ENCODE peak calls at places on chromosomes 7 and 10, in eight cellular contexts. One of them, this sample, is unnamed.

GRCh38 chr10:44983066-44983894 is 4.7 kb upstream of the DEPP1 start:
- DNase-seq in activated CD4-positive, alpha-beta T cell treated with anti-CD3 and anti-CD28 coated beads for 24 hours: no peak
- DNase-seq in stimulated activated CD4-positive, alpha-beta T cell treated with anti-CD3 and anti-CD28 coated beads, Interleukin-4, amount 100 ng/mL, for 48 hours: no peak
- DNase-seq in H9: no peak
- DNase-seq in T-helper 2 cell treated with Interferon-gamma antibody and Interleukin-4, amounts not matched to agents 5 μg/mL and 100 μg/mL, for 36 hours: no peak
- DNase-seq in cardiac muscle cell: no peak
- DNase-seq in stomach: no peak
- DNase-seq in activated naive CD8-positive, alpha-beta T cell treated with anti-CD3 and anti-CD28 coated beads, Interleukin-2, amount 50 U/mL, for 24 hours: no peak
- DNase-seq in this sample: no peak

GRCh38 chr7:158416283-158416933 is 171.2 kb downstream of the PTPRN2 start:
- DNase-seq in T-helper 2 cell treated with Interferon-gamma antibody and Interleukin-4, amounts not matched to agents 5 μg/mL and 100 μg/mL, for 36 hours: no peak
- DNase-seq in H9: no peak
- DNase-seq in stimulated activated CD4-positive, alpha-beta T cell treated with anti-CD3 and anti-CD28 coated beads, Interleukin-4, amount 100 ng/mL, for 48 hours: no peak
- DNase-seq in cardiac muscle cell: no peak
- DNase-seq in activated naive CD8-positive, alpha-beta T cell treated with anti-CD3 and anti-CD28 coated beads, Interleukin-2, amount 50 U/mL, for 24 hours: no peak
- DNase-seq in activated CD4-positive, alpha-beta T cell treated with anti-CD3 and anti-CD28 coated beads for 24 hours: no peak
- DNase-seq in stomach: peak
- DNase-seq in this sample: no peak

GRCh38 chr10:119416855-119417254 is 125.7 kb downstream of the RGS10 start:
- DNase-seq in activated naive CD8-positive, alpha-beta T cell treated with anti-CD3 and anti-CD28 coated beads, Interleukin-2, amount 50 U/mL, for 24 hours: peak
- DNase-seq in activated CD4-positive, alpha-beta T cell treated with anti-CD3 and anti-CD28 coated beads for 24 hours: peak
- DNase-seq in stomach: peak
- DNase-seq in stimulated activated CD4-positive, alpha-beta T cell treated with anti-CD3 and anti-CD28 coated beads, Interleukin-4, amount 100 ng/mL, for 48 hours: peak
- DNase-seq in H9: peak
- DNase-seq in T-helper 2 cell treated with Interferon-gamma antibody and Interleukin-4, amounts not matched to agents 5 μg/mL and 100 μg/mL, for 36 hours: peak
- DNase-seq in cardiac muscle cell: peak
- DNase-seq in this sample: no peak

GRCh38 chr10:81865581-81865980 is 9.4 kb upstream of the NRG3 start:
- DNase-seq in cardiac muscle cell: no peak
- DNase-seq in activated CD4-positive, alpha-beta T cell treated with anti-CD3 and anti-CD28 coated beads for 24 hours: no peak
- DNase-seq in H9: no peak
- DNase-seq in stimulated activated CD4-positive, alpha-beta T cell treated with anti-CD3 and anti-CD28 coated beads, Interleukin-4, amount 100 ng/mL, for 48 hours: no peak
- DNase-seq in stomach: no peak
- DNase-seq in activated naive CD8-positive, alpha-beta T cell treated with anti-CD3 and anti-CD28 coated beads, Interleukin-2, amount 50 U/mL, for 24 hours: no peak
- DNase-seq in T-helper 2 cell treated with Interferon-gamma antibody and Interleukin-4, amounts not matched to agents 5 μg/mL and 100 μg/mL, for 36 hours: no peak
- DNase-seq in this sample: no peak

GRCh38 chr7:70694909-70695803 is 436.8 kb upstream of the GALNT17 start:
- DNase-seq in activated CD4-positive, alpha-beta T cell treated with anti-CD3 and anti-CD28 coated beads for 24 hours: no peak
- DNase-seq in stimulated activated CD4-positive, alpha-beta T cell treated with anti-CD3 and anti-CD28 coated beads, Interleukin-4, amount 100 ng/mL, for 48 hours: no peak
- DNase-seq in T-helper 2 cell treated with Interferon-gamma antibody and Interleukin-4, amounts not matched to agents 5 μg/mL and 100 μg/mL, for 36 hours: no peak
- DNase-seq in activated naive CD8-positive, alpha-beta T cell treated with anti-CD3 and anti-CD28 coated beads, Interleukin-2, amount 50 U/mL, for 24 hours: peak
- DNase-seq in H9: no peak
- DNase-seq in cardiac muscle cell: peak
- DNase-seq in stomach: no peak
- DNase-seq in this sample: no peak

GRCh38 chr7:90764848-90765570 is 168.9 kb downstream of the CDK14 start:
- DNase-seq in activated CD4-positive, alpha-beta T cell treated with anti-CD3 and anti-CD28 coated beads for 24 hours: no peak
- DNase-seq in activated naive CD8-positive, alpha-beta T cell treated with anti-CD3 and anti-CD28 coated beads, Interleukin-2, amount 50 U/mL, for 24 hours: no peak
- DNase-seq in stomach: no peak
- DNase-seq in cardiac muscle cell: no peak
- DNase-seq in stimulated activated CD4-positive, alpha-beta T cell treated with anti-CD3 and anti-CD28 coated beads, Interleukin-4, amount 100 ng/mL, for 48 hours: no peak
- DNase-seq in H9: no peak
- DNase-seq in T-helper 2 cell treated with Interferon-gamma antibody and Interleukin-4, amounts not matched to agents 5 μg/mL and 100 μg/mL, for 36 hours: no peak
- DNase-seq in this sample: no peak

GRCh38 chr7:85512802-85513201 is 325.9 kb upstream of the SEMA3D start:
- DNase-seq in cardiac muscle cell: no peak
- DNase-seq in stimulated activated CD4-positive, alpha-beta T cell treated with anti-CD3 and anti-CD28 coated beads, Interleukin-4, amount 100 ng/mL, for 48 hours: no peak
- DNase-seq in activated naive CD8-positive, alpha-beta T cell treated with anti-CD3 and anti-CD28 coated beads, Interleukin-2, amount 50 U/mL, for 24 hours: no peak
- DNase-seq in H9: no peak
- DNase-seq in stomach: no peak
- DNase-seq in activated CD4-positive, alpha-beta T cell treated with anti-CD3 and anti-CD28 coated beads for 24 hours: no peak
- DNase-seq in T-helper 2 cell treated with Interferon-gamma antibody and Interleukin-4, amounts not matched to agents 5 μg/mL and 100 μg/mL, for 36 hours: no peak
- DNase-seq in this sample: no peak

GRCh38 chr7:74501298-74501697 is 47.6 kb downstream of the GTF2IRD1 start:
- DNase-seq in T-helper 2 cell treated with Interferon-gamma antibody and Interleukin-4, amounts not matched to agents 5 μg/mL and 100 μg/mL, for 36 hours: no peak
- DNase-seq in H9: no peak
- DNase-seq in cardiac muscle cell: no peak
- DNase-seq in activated naive CD8-positive, alpha-beta T cell treated with anti-CD3 and anti-CD28 coated beads, Interleukin-2, amount 50 U/mL, for 24 hours: no peak
- DNase-seq in activated CD4-positive, alpha-beta T cell treated with anti-CD3 and anti-CD28 coated beads for 24 hours: no peak
- DNase-seq in stimulated activated CD4-positive, alpha-beta T cell treated with anti-CD3 and anti-CD28 coated beads, Interleukin-4, amount 100 ng/mL, for 48 hours: no peak
- DNase-seq in stomach: peak
- DNase-seq in this sample: no peak

GRCh38 chr7:117364204-117364755 is 41.4 kb upstream of the WNT2 start:
- DNase-seq in cardiac muscle cell: no peak
- DNase-seq in H9: no peak
- DNase-seq in T-helper 2 cell treated with Interferon-gamma antibody and Interleukin-4, amounts not matched to agents 5 μg/mL and 100 μg/mL, for 36 hours: no peak
- DNase-seq in activated naive CD8-positive, alpha-beta T cell treated with anti-CD3 and anti-CD28 coated beads, Interleukin-2, amount 50 U/mL, for 24 hours: no peak
- DNase-seq in stomach: no peak
- DNase-seq in stimulated activated CD4-positive, alpha-beta T cell treated with anti-CD3 and anti-CD28 coated beads, Interleukin-4, amount 100 ng/mL, for 48 hours: no peak
- DNase-seq in activated CD4-positive, alpha-beta T cell treated with anti-CD3 and anti-CD28 coated beads for 24 hours: no peak
- DNase-seq in this sample: no peak

GRCh38 chr7:158329014-158329610 is 258.5 kb downstream of the PTPRN2 start:
- DNase-seq in activated naive CD8-positive, alpha-beta T cell treated with anti-CD3 and anti-CD28 coated beads, Interleukin-2, amount 50 U/mL, for 24 hours: no peak
- DNase-seq in stomach: no peak
- DNase-seq in H9: peak
- DNase-seq in cardiac muscle cell: no peak
- DNase-seq in activated CD4-positive, alpha-beta T cell treated with anti-CD3 and anti-CD28 coated beads for 24 hours: no peak
- DNase-seq in T-helper 2 cell treated with Interferon-gamma antibody and Interleukin-4, amounts not matched to agents 5 μg/mL and 100 μg/mL, for 36 hours: no peak
- DNase-seq in stimulated activated CD4-positive, alpha-beta T cell treated with anti-CD3 and anti-CD28 coated beads, Interleukin-4, amount 100 ng/mL, for 48 hours: no peak
- DNase-seq in this sample: no peak

GRCh38 chr7:44279731-44280505 is 45.5 kb downstream of the CAMK2B start:
- DNase-seq in H9: peak
- DNase-seq in activated CD4-positive, alpha-beta T cell treated with anti-CD3 and anti-CD28 coated beads for 24 hours: no peak
- DNase-seq in cardiac muscle cell: no peak
- DNase-seq in stimulated activated CD4-positive, alpha-beta T cell treated with anti-CD3 and anti-CD28 coated beads, Interleukin-4, amount 100 ng/mL, for 48 hours: no peak
- DNase-seq in activated naive CD8-positive, alpha-beta T cell treated with anti-CD3 and anti-CD28 coated beads, Interleukin-2, amount 50 U/mL, for 24 hours: no peak
- DNase-seq in stomach: no peak
- DNase-seq in T-helper 2 cell treated with Interferon-gamma antibody and Interleukin-4, amounts not matched to agents 5 μg/mL and 100 μg/mL, for 36 hours: no peak
- DNase-seq in this sample: peak

GRCh38 chr7:113000316-113001020 is 86.2 kb downstream of the GPR85 start:
- DNase-seq in activated naive CD8-positive, alpha-beta T cell treated with anti-CD3 and anti-CD28 coated beads, Interleukin-2, amount 50 U/mL, for 24 hours: no peak
- DNase-seq in T-helper 2 cell treated with Interferon-gamma antibody and Interleukin-4, amounts not matched to agents 5 μg/mL and 100 μg/mL, for 36 hours: no peak
- DNase-seq in stimulated activated CD4-positive, alpha-beta T cell treated with anti-CD3 and anti-CD28 coated beads, Interleukin-4, amount 100 ng/mL, for 48 hours: no peak
- DNase-seq in activated CD4-positive, alpha-beta T cell treated with anti-CD3 and anti-CD28 coated beads for 24 hours: no peak
- DNase-seq in cardiac muscle cell: no peak
- DNase-seq in stomach: no peak
- DNase-seq in H9: no peak
- DNase-seq in this sample: no peak

GRCh38 chr7:133601607-133602006 is 348.7 kb downstream of the EXOC4 start:
- DNase-seq in stimulated activated CD4-positive, alpha-beta T cell treated with anti-CD3 and anti-CD28 coated beads, Interleukin-4, amount 100 ng/mL, for 48 hours: no peak
- DNase-seq in activated CD4-positive, alpha-beta T cell treated with anti-CD3 and anti-CD28 coated beads for 24 hours: no peak
- DNase-seq in activated naive CD8-positive, alpha-beta T cell treated with anti-CD3 and anti-CD28 coated beads, Interleukin-2, amount 50 U/mL, for 24 hours: no peak
- DNase-seq in H9: no peak
- DNase-seq in cardiac muscle cell: no peak
- DNase-seq in T-helper 2 cell treated with Interferon-gamma antibody and Interleukin-4, amounts not matched to agents 5 μg/mL and 100 μg/mL, for 36 hours: no peak
- DNase-seq in stomach: no peak
- DNase-seq in this sample: no peak

GRCh38 chr7:36048141-36048901 is 104.7 kb upstream of the EEPD1 start:
- DNase-seq in stomach: no peak
- DNase-seq in activated CD4-positive, alpha-beta T cell treated with anti-CD3 and anti-CD28 coated beads for 24 hours: no peak
- DNase-seq in cardiac muscle cell: no peak
- DNase-seq in T-helper 2 cell treated with Interferon-gamma antibody and Interleukin-4, amounts not matched to agents 5 μg/mL and 100 μg/mL, for 36 hours: no peak
- DNase-seq in H9: no peak
- DNase-seq in stimulated activated CD4-positive, alpha-beta T cell treated with anti-CD3 and anti-CD28 coated beads, Interleukin-4, amount 100 ng/mL, for 48 hours: no peak
- DNase-seq in activated naive CD8-positive, alpha-beta T cell treated with anti-CD3 and anti-CD28 coated beads, Interleukin-2, amount 50 U/mL, for 24 hours: no peak
- DNase-seq in this sample: no peak

GRCh38 chr10:13715091-13715490 is 128.3 kb downstream of the PRPF18 start:
- DNase-seq in stimulated activated CD4-positive, alpha-beta T cell treated with anti-CD3 and anti-CD28 coated beads, Interleukin-4, amount 100 ng/mL, for 48 hours: no peak
- DNase-seq in activated CD4-positive, alpha-beta T cell treated with anti-CD3 and anti-CD28 coated beads for 24 hours: no peak
- DNase-seq in stomach: no peak
- DNase-seq in T-helper 2 cell treated with Interferon-gamma antibody and Interleukin-4, amounts not matched to agents 5 μg/mL and 100 μg/mL, for 36 hours: no peak
- DNase-seq in activated naive CD8-positive, alpha-beta T cell treated with anti-CD3 and anti-CD28 coated beads, Interleukin-2, amount 50 U/mL, for 24 hours: no peak
- DNase-seq in cardiac muscle cell: no peak
- DNase-seq in H9: no peak
- DNase-seq in this sample: no peak

GRCh38 chr7:127844707-127845331 is 186.4 kb downstream of the LRRC4 start:
- DNase-seq in activated naive CD8-positive, alpha-beta T cell treated with anti-CD3 and anti-CD28 coated beads, Interleukin-2, amount 50 U/mL, for 24 hours: no peak
- DNase-seq in activated CD4-positive, alpha-beta T cell treated with anti-CD3 and anti-CD28 coated beads for 24 hours: no peak
- DNase-seq in stimulated activated CD4-positive, alpha-beta T cell treated with anti-CD3 and anti-CD28 coated beads, Interleukin-4, amount 100 ng/mL, for 48 hours: no peak
- DNase-seq in T-helper 2 cell treated with Interferon-gamma antibody and Interleukin-4, amounts not matched to agents 5 μg/mL and 100 μg/mL, for 36 hours: no peak
- DNase-seq in H9: no peak
- DNase-seq in cardiac muscle cell: no peak
- DNase-seq in stomach: peak
- DNase-seq in this sample: no peak

GRCh38 chr10:23694921-23695824 is 256.3 kb downstream of the OTUD1 start:
- DNase-seq in stimulated activated CD4-positive, alpha-beta T cell treated with anti-CD3 and anti-CD28 coated beads, Interleukin-4, amount 100 ng/mL, for 48 hours: no peak
- DNase-seq in stomach: no peak
- DNase-seq in activated CD4-positive, alpha-beta T cell treated with anti-CD3 and anti-CD28 coated beads for 24 hours: no peak
- DNase-seq in activated naive CD8-positive, alpha-beta T cell treated with anti-CD3 and anti-CD28 coated beads, Interleukin-2, amount 50 U/mL, for 24 hours: no peak
- DNase-seq in T-helper 2 cell treated with Interferon-gamma antibody and Interleukin-4, amounts not matched to agents 5 μg/mL and 100 μg/mL, for 36 hours: no peak
- DNase-seq in cardiac muscle cell: no peak
- DNase-seq in H9: peak
- DNase-seq in this sample: no peak

GRCh38 chr7:18040196-18040595 is 12.6 kb upstream of the PRPS1L1 start:
- DNase-seq in H9: no peak
- DNase-seq in T-helper 2 cell treated with Interferon-gamma antibody and Interleukin-4, amounts not matched to agents 5 μg/mL and 100 μg/mL, for 36 hours: no peak
- DNase-seq in stimulated activated CD4-positive, alpha-beta T cell treated with anti-CD3 and anti-CD28 coated beads, Interleukin-4, amount 100 ng/mL, for 48 hours: no peak
- DNase-seq in activated naive CD8-positive, alpha-beta T cell treated with anti-CD3 and anti-CD28 coated beads, Interleukin-2, amount 50 U/mL, for 24 hours: no peak
- DNase-seq in stomach: no peak
- DNase-seq in cardiac muscle cell: no peak
- DNase-seq in activated CD4-positive, alpha-beta T cell treated with anti-CD3 and anti-CD28 coated beads for 24 hours: no peak
- DNase-seq in this sample: no peak

GRCh38 chr7:73937014-73937413 is 76.1 kb downstream of the TMEM270 start:
- DNase-seq in T-helper 2 cell treated with Interferon-gamma antibody and Interleukin-4, amounts not matched to agents 5 μg/mL and 100 μg/mL, for 36 hours: no peak
- DNase-seq in stimulated activated CD4-positive, alpha-beta T cell treated with anti-CD3 and anti-CD28 coated beads, Interleukin-4, amount 100 ng/mL, for 48 hours: no peak
- DNase-seq in activated CD4-positive, alpha-beta T cell treated with anti-CD3 and anti-CD28 coated beads for 24 hours: no peak
- DNase-seq in cardiac muscle cell: no peak
- DNase-seq in stomach: no peak
- DNase-seq in activated naive CD8-positive, alpha-beta T cell treated with anti-CD3 and anti-CD28 coated beads, Interleukin-2, amount 50 U/mL, for 24 hours: no peak
- DNase-seq in H9: no peak
- DNase-seq in this sample: no peak

GRCh38 chr7:66043681-66044497 is 31.7 kb upstream of the ASL start:
- DNase-seq in activated CD4-positive, alpha-beta T cell treated with anti-CD3 and anti-CD28 coated beads for 24 hours: no peak
- DNase-seq in stimulated activated CD4-positive, alpha-beta T cell treated with anti-CD3 and anti-CD28 coated beads, Interleukin-4, amount 100 ng/mL, for 48 hours: no peak
- DNase-seq in activated naive CD8-positive, alpha-beta T cell treated with anti-CD3 and anti-CD28 coated beads, Interleukin-2, amount 50 U/mL, for 24 hours: peak
- DNase-seq in H9: peak
- DNase-seq in T-helper 2 cell treated with Interferon-gamma antibody and Interleukin-4, amounts not matched to agents 5 μg/mL and 100 μg/mL, for 36 hours: no peak
- DNase-seq in stomach: peak
- DNase-seq in cardiac muscle cell: peak
- DNase-seq in this sample: no peak

GRCh38 chr10:74778436-74779094 is 47.8 kb upstream of the KAT6B start:
- DNase-seq in T-helper 2 cell treated with Interferon-gamma antibody and Interleukin-4, amounts not matched to agents 5 μg/mL and 100 μg/mL, for 36 hours: no peak
- DNase-seq in activated CD4-positive, alpha-beta T cell treated with anti-CD3 and anti-CD28 coated beads for 24 hours: no peak
- DNase-seq in stomach: no peak
- DNase-seq in stimulated activated CD4-positive, alpha-beta T cell treated with anti-CD3 and anti-CD28 coated beads, Interleukin-4, amount 100 ng/mL, for 48 hours: no peak
- DNase-seq in H9: no peak
- DNase-seq in activated naive CD8-positive, alpha-beta T cell treated with anti-CD3 and anti-CD28 coated beads, Interleukin-2, amount 50 U/mL, for 24 hours: no peak
- DNase-seq in cardiac muscle cell: no peak
- DNase-seq in this sample: no peak

GRCh38 chr7:1630700-1631336 is 39.3 kb upstream of the ELFN1 start:
- DNase-seq in stimulated activated CD4-positive, alpha-beta T cell treated with anti-CD3 and anti-CD28 coated beads, Interleukin-4, amount 100 ng/mL, for 48 hours: no peak
- DNase-seq in T-helper 2 cell treated with Interferon-gamma antibody and Interleukin-4, amounts not matched to agents 5 μg/mL and 100 μg/mL, for 36 hours: no peak
- DNase-seq in stomach: no peak
- DNase-seq in H9: no peak
- DNase-seq in activated CD4-positive, alpha-beta T cell treated with anti-CD3 and anti-CD28 coated beads for 24 hours: no peak
- DNase-seq in cardiac muscle cell: no peak
- DNase-seq in activated naive CD8-positive, alpha-beta T cell treated with anti-CD3 and anti-CD28 coated beads, Interleukin-2, amount 50 U/mL, for 24 hours: no peak
- DNase-seq in this sample: no peak

GRCh38 chr10:1019362-1019761 is 6.3 kb downstream of the IDI2 start:
- DNase-seq in cardiac muscle cell: no peak
- DNase-seq in H9: no peak
- DNase-seq in activated CD4-positive, alpha-beta T cell treated with anti-CD3 and anti-CD28 coated beads for 24 hours: no peak
- DNase-seq in activated naive CD8-positive, alpha-beta T cell treated with anti-CD3 and anti-CD28 coated beads, Interleukin-2, amount 50 U/mL, for 24 hours: no peak
- DNase-seq in stimulated activated CD4-positive, alpha-beta T cell treated with anti-CD3 and anti-CD28 coated beads, Interleukin-4, amount 100 ng/mL, for 48 hours: no peak
- DNase-seq in stomach: no peak
- DNase-seq in T-helper 2 cell treated with Interferon-gamma antibody and Interleukin-4, amounts not matched to agents 5 μg/mL and 100 μg/mL, for 36 hours: no peak
- DNase-seq in this sample: no peak

GRCh38 chr10:3132036-3133025 is 40.3 kb downstream of the PITRM1 start:
- DNase-seq in activated naive CD8-positive, alpha-beta T cell treated with anti-CD3 and anti-CD28 coated beads, Interleukin-2, amount 50 U/mL, for 24 hours: no peak
- DNase-seq in cardiac muscle cell: no peak
- DNase-seq in H9: no peak
- DNase-seq in stimulated activated CD4-positive, alpha-beta T cell treated with anti-CD3 and anti-CD28 coated beads, Interleukin-4, amount 100 ng/mL, for 48 hours: no peak
- DNase-seq in activated CD4-positive, alpha-beta T cell treated with anti-CD3 and anti-CD28 coated beads for 24 hours: no peak
- DNase-seq in T-helper 2 cell treated with Interferon-gamma antibody and Interleukin-4, amounts not matched to agents 5 μg/mL and 100 μg/mL, for 36 hours: no peak
- DNase-seq in stomach: no peak
- DNase-seq in this sample: no peak

GRCh38 chr7:1981201-1981877 is 251.4 kb downstream of the MAD1L1 start:
- DNase-seq in activated naive CD8-positive, alpha-beta T cell treated with anti-CD3 and anti-CD28 coated beads, Interleukin-2, amount 50 U/mL, for 24 hours: no peak
- DNase-seq in stomach: no peak
- DNase-seq in cardiac muscle cell: no peak
- DNase-seq in T-helper 2 cell treated with Interferon-gamma antibody and Interleukin-4, amounts not matched to agents 5 μg/mL and 100 μg/mL, for 36 hours: no peak
- DNase-seq in stimulated activated CD4-positive, alpha-beta T cell treated with anti-CD3 and anti-CD28 coated beads, Interleukin-4, amount 100 ng/mL, for 48 hours: no peak
- DNase-seq in activated CD4-positive, alpha-beta T cell treated with anti-CD3 and anti-CD28 coated beads for 24 hours: no peak
- DNase-seq in H9: no peak
- DNase-seq in this sample: no peak

GRCh38 chr10:51092402-51092801 is 18.1 kb downstream of the PRKG1 start:
- DNase-seq in stimulated activated CD4-positive, alpha-beta T cell treated with anti-CD3 and anti-CD28 coated beads, Interleukin-4, amount 100 ng/mL, for 48 hours: no peak
- DNase-seq in cardiac muscle cell: no peak
- DNase-seq in T-helper 2 cell treated with Interferon-gamma antibody and Interleukin-4, amounts not matched to agents 5 μg/mL and 100 μg/mL, for 36 hours: no peak
- DNase-seq in stomach: peak
- DNase-seq in H9: no peak
- DNase-seq in activated CD4-positive, alpha-beta T cell treated with anti-CD3 and anti-CD28 coated beads for 24 hours: no peak
- DNase-seq in activated naive CD8-positive, alpha-beta T cell treated with anti-CD3 and anti-CD28 coated beads, Interleukin-2, amount 50 U/mL, for 24 hours: no peak
- DNase-seq in this sample: no peak

GRCh38 chr10:97149065-97149680 is 36.6 kb downstream of the SLIT1 start:
- DNase-seq in cardiac muscle cell: no peak
- DNase-seq in activated CD4-positive, alpha-beta T cell treated with anti-CD3 and anti-CD28 coated beads for 24 hours: no peak
- DNase-seq in stomach: no peak
- DNase-seq in activated naive CD8-positive, alpha-beta T cell treated with anti-CD3 and anti-CD28 coated beads, Interleukin-2, amount 50 U/mL, for 24 hours: no peak
- DNase-seq in H9: no peak
- DNase-seq in stimulated activated CD4-positive, alpha-beta T cell treated with anti-CD3 and anti-CD28 coated beads, Interleukin-4, amount 100 ng/mL, for 48 hours: no peak
- DNase-seq in T-helper 2 cell treated with Interferon-gamma antibody and Interleukin-4, amounts not matched to agents 5 μg/mL and 100 μg/mL, for 36 hours: no peak
- DNase-seq in this sample: no peak

GRCh38 chr10:44958196-44958896 is 1.3 kb upstream of the RASSF4 start:
- DNase-seq in H9: peak
- DNase-seq in stomach: no peak
- DNase-seq in T-helper 2 cell treated with Interferon-gamma antibody and Interleukin-4, amounts not matched to agents 5 μg/mL and 100 μg/mL, for 36 hours: no peak
- DNase-seq in cardiac muscle cell: no peak
- DNase-seq in activated CD4-positive, alpha-beta T cell treated with anti-CD3 and anti-CD28 coated beads for 24 hours: no peak
- DNase-seq in activated naive CD8-positive, alpha-beta T cell treated with anti-CD3 and anti-CD28 coated beads, Interleukin-2, amount 50 U/mL, for 24 hours: no peak
- DNase-seq in stimulated activated CD4-positive, alpha-beta T cell treated with anti-CD3 and anti-CD28 coated beads, Interleukin-4, amount 100 ng/mL, for 48 hours: no peak
- DNase-seq in this sample: no peak

GRCh38 chr7:158318511-158318913 is 269.1 kb downstream of the PTPRN2 start:
- DNase-seq in H9: peak
- DNase-seq in stomach: no peak
- DNase-seq in cardiac muscle cell: no peak
- DNase-seq in activated CD4-positive, alpha-beta T cell treated with anti-CD3 and anti-CD28 coated beads for 24 hours: no peak
- DNase-seq in stimulated activated CD4-positive, alpha-beta T cell treated with anti-CD3 and anti-CD28 coated beads, Interleukin-4, amount 100 ng/mL, for 48 hours: no peak
- DNase-seq in activated naive CD8-positive, alpha-beta T cell treated with anti-CD3 and anti-CD28 coated beads, Interleukin-2, amount 50 U/mL, for 24 hours: no peak
- DNase-seq in T-helper 2 cell treated with Interferon-gamma antibody and Interleukin-4, amounts not matched to agents 5 μg/mL and 100 μg/mL, for 36 hours: no peak
- DNase-seq in this sample: no peak

GRCh38 chr7:100603697-100604077 is 1.5 kb downstream of the PCOLCE start:
- DNase-seq in H9: no peak
- DNase-seq in stomach: no peak
- DNase-seq in T-helper 2 cell treated with Interferon-gamma antibody and Interleukin-4, amounts not matched to agents 5 μg/mL and 100 μg/mL, for 36 hours: no peak
- DNase-seq in stimulated activated CD4-positive, alpha-beta T cell treated with anti-CD3 and anti-CD28 coated beads, Interleukin-4, amount 100 ng/mL, for 48 hours: no peak
- DNase-seq in activated CD4-positive, alpha-beta T cell treated with anti-CD3 and anti-CD28 coated beads for 24 hours: no peak
- DNase-seq in activated naive CD8-positive, alpha-beta T cell treated with anti-CD3 and anti-CD28 coated beads, Interleukin-2, amount 50 U/mL, for 24 hours: no peak
- DNase-seq in cardiac muscle cell: peak
- DNase-seq in this sample: no peak

GRCh38 chr7:2387897-2388636 is 15.3 kb upstream of the CHST12 start:
- DNase-seq in activated CD4-positive, alpha-beta T cell treated with anti-CD3 and anti-CD28 coated beads for 24 hours: no peak
- DNase-seq in H9: no peak
- DNase-seq in T-helper 2 cell treated with Interferon-gamma antibody and Interleukin-4, amounts not matched to agents 5 μg/mL and 100 μg/mL, for 36 hours: no peak
- DNase-seq in stomach: no peak
- DNase-seq in stimulated activated CD4-positive, alpha-beta T cell treated with anti-CD3 and anti-CD28 coated beads, Interleukin-4, amount 100 ng/mL, for 48 hours: no peak
- DNase-seq in cardiac muscle cell: no peak
- DNase-seq in activated naive CD8-positive, alpha-beta T cell treated with anti-CD3 and anti-CD28 coated beads, Interleukin-2, amount 50 U/mL, for 24 hours: no peak
- DNase-seq in this sample: peak

GRCh38 chr10:127035827-127036226 is 130.6 kb downstream of the DOCK1 start:
- DNase-seq in stimulated activated CD4-positive, alpha-beta T cell treated with anti-CD3 and anti-CD28 coated beads, Interleukin-4, amount 100 ng/mL, for 48 hours: no peak
- DNase-seq in H9: no peak
- DNase-seq in T-helper 2 cell treated with Interferon-gamma antibody and Interleukin-4, amounts not matched to agents 5 μg/mL and 100 μg/mL, for 36 hours: no peak
- DNase-seq in stomach: no peak
- DNase-seq in activated naive CD8-positive, alpha-beta T cell treated with anti-CD3 and anti-CD28 coated beads, Interleukin-2, amount 50 U/mL, for 24 hours: no peak
- DNase-seq in activated CD4-positive, alpha-beta T cell treated with anti-CD3 and anti-CD28 coated beads for 24 hours: no peak
- DNase-seq in cardiac muscle cell: no peak
- DNase-seq in this sample: no peak

This sample was measured in natural killer cell treated with Interleukin-12 subunit alpha and Interleukin-12 subunit beta and Interleukin-15 and Interleukin-18, amount 100 ng/mL, for 72 hours.